ENCODE peak calls at places on chromosome 22, in six cellular contexts. U is GM12891, F is H1, A is GM12878, I is HepG2, G is K562. K is an unnamed sample.

GRCh38 chr22:25898707-25899365 is 156.8 kb downstream of the MYO18B start:
- DNase-seq in F (peak), U (no peak), G (peak), I (peak), A (no peak), K (no peak)

GRCh38 chr22:37180531-37181231 is 7.4 kb downstream of the C1QTNF6 start:
- DNase-seq in A (no peak), G (no peak), U (no peak), I (no peak), F (no peak), K (no peak)

GRCh38 chr22:41925783-41926460 is 684 bp downstream of the TNFRSF13C start:
- DNase-seq in A (no peak), U (no peak), G (peak), F (peak), I (peak), K (no peak)

GRCh38 chr22:44540756-44541670 is 43.0 kb upstream of the RTL6 start:
- DNase-seq in U (no peak), I (no peak), F (no peak), A (no peak), G (no peak), K (no peak)

GRCh38 chr22:25564320-25564978 is at the start of gene GRK3:
- DNase-seq in F (peak), I (no peak), A (no peak), U (peak), G (peak), K (peak)

GRCh38 chr22:49289822-49290221 is 537.9 kb downstream of the BRD1 start:
- DNase-seq in F (no peak), G (no peak), U (no peak), A (no peak), I (no peak), K (no peak)

GRCh38 chr22:25167082-25167481 is 32.6 kb upstream of the CRYBB3 start:
- DNase-seq in F (no peak), A (no peak), U (no peak), I (no peak), G (no peak), K (no peak)

GRCh38 chr22:31286360-31287255 is 5.7 kb downstream of the PIK3IP1 start:
- DNase-seq in I (no peak), U (no peak), G (no peak), F (no peak), A (no peak), K (no peak)

GRCh38 chr22:50677493-50678217 is 5.0 kb downstream of the SHANK3 start:
- DNase-seq in G (no peak), I (no peak), U (peak), F (no peak), A (no peak), K (no peak)

GRCh38 chr22:30926706-30927105 is 41.9 kb downstream of the MORC2 start:
- DNase-seq in U (no peak), G (no peak), F (no peak), I (no peak), A (no peak), K (no peak)

GRCh38 chr22:25651332-25651731 is 86.9 kb downstream of the GRK3 start:
- DNase-seq in A (no peak), I (no peak), F (no peak), G (no peak), U (no peak), K (no peak)

GRCh38 chr22:17243524-17243923 is 24.3 kb upstream of the ADA2 start:
- DNase-seq in F (no peak), G (no peak), U (peak), A (peak), I (no peak), K (peak)

GRCh38 chr22:30325065-30325720 is 1.5 kb downstream of the TBC1D10A start:
- DNase-seq in G (peak), F (no peak), U (no peak), I (no peak), A (no peak), K (no peak)

GRCh38 chr22:40560551-40560950 is 76.0 kb downstream of the MRTFA start:
- DNase-seq in F (no peak), U (no peak), G (peak), I (no peak), A (no peak), K (no peak)

GRCh38 chr22:40289991-40290459 is 56.3 kb upstream of the ADSL start:
- DNase-seq in F (no peak), A (peak), I (no peak), G (no peak), U (no peak), K (peak)

GRCh38 chr22:40687706-40688105 is 8.4 kb downstream of the MCHR1 start:
- DNase-seq in I (no peak), A (no peak), G (no peak), U (no peak), F (no peak), K (no peak)

GRCh38 chr22:17121235-17122195 is at the start of gene TMEM121B:
- DNase-seq in G (peak), A (no peak), U (peak), F (peak), I (no peak), K (no peak)

GRCh38 chr22:22591348-22592299 is 32.6 kb upstream of the PRAME start:
- DNase-seq in F (no peak), A (no peak), G (peak), U (no peak), I (no peak), K (no peak)

GRCh38 chr22:50504245-50505211 is 3.0 kb downstream of the LMF2 start:
- DNase-seq in G (no peak), U (no peak), F (no peak), A (no peak), I (no peak), K (no peak)

GRCh38 chr22:40499187-40499753 is 128.9 kb downstream of the SGSM3 start:
- DNase-seq in U (peak), G (peak), I (peak), F (no peak), A (peak), K (peak)

GRCh38 chr22:17783773-17784480 is 9.7 kb upstream of the BID start:
- DNase-seq in I (no peak), U (no peak), G (no peak), F (no peak), A (no peak), K (no peak)

GRCh38 chr22:25053153-25053805 is 100.8 kb downstream of the KIAA1671 start:
- DNase-seq in A (no peak), I (peak), G (no peak), U (no peak), F (no peak), K (no peak)

GRCh38 chr22:47624277-47625012 is 862.0 kb downstream of the TBC1D22A start:
- DNase-seq in U (no peak), G (no peak), A (no peak), I (no peak), F (peak), K (no peak)

GRCh38 chr22:25478573-25478972 is 85.9 kb upstream of the GRK3 start:
- DNase-seq in U (no peak), G (no peak), A (no peak), F (no peak), I (no peak), K (no peak)

GRCh38 chr22:31630331-31631329 is 31.4 kb downstream of the PISD start:
- DNase-seq in F (peak), G (peak), I (peak), A (no peak), U (peak), K (peak)

GRCh38 chr22:17969732-17970131 is 54.6 kb downstream of the MICAL3 start:
- DNase-seq in I (no peak), F (no peak), U (no peak), A (no peak), G (no peak), K (no peak)

GRCh38 chr22:38176170-38176741 is 5.4 kb downstream of the PLA2G6 start:
- DNase-seq in F (no peak), I (no peak), G (no peak), U (no peak), A (peak), K (peak)

GRCh38 chr22:17086750-17087149 is 1.9 kb downstream of the IL17RA start:
- DNase-seq in F (no peak), I (no peak), U (no peak), A (no peak), G (no peak), K (no peak)

GRCh38 chr22:39219071-39220050 is 25.4 kb downstream of the PDGFB start:
- DNase-seq in A (no peak), I (no peak), G (no peak), U (no peak), F (peak), K (no peak)
- TF ChIP-seq POLR2AphosphoS5 in A (no peak), I (no peak), G (no peak), U (no peak), F (no peak), K (no peak)

GRCh38 chr22:20083157-20083890 is 3.3 kb downstream of the DGCR8 start:
- DNase-seq in U (no peak), A (no peak), G (no peak), I (no peak), F (no peak), K (no peak)

GRCh38 chr22:20080445-20080775 is 369 bp downstream of the DGCR8 start:
- DNase-seq in I (peak), A (no peak), F (peak), G (peak), U (peak), K (peak)

GRCh38 chr22:20080776-20081654 is 974 bp downstream of the DGCR8 start:
- DNase-seq in G (peak), I (peak), A (no peak), F (no peak), U (no peak), K (no peak)

GRCh38 chr22:20076627-20077172 is 3.3 kb upstream of the DGCR8 start:
- DNase-seq in A (no peak), I (no peak), U (no peak), F (no peak), G (peak), K (no peak)

DNA sequence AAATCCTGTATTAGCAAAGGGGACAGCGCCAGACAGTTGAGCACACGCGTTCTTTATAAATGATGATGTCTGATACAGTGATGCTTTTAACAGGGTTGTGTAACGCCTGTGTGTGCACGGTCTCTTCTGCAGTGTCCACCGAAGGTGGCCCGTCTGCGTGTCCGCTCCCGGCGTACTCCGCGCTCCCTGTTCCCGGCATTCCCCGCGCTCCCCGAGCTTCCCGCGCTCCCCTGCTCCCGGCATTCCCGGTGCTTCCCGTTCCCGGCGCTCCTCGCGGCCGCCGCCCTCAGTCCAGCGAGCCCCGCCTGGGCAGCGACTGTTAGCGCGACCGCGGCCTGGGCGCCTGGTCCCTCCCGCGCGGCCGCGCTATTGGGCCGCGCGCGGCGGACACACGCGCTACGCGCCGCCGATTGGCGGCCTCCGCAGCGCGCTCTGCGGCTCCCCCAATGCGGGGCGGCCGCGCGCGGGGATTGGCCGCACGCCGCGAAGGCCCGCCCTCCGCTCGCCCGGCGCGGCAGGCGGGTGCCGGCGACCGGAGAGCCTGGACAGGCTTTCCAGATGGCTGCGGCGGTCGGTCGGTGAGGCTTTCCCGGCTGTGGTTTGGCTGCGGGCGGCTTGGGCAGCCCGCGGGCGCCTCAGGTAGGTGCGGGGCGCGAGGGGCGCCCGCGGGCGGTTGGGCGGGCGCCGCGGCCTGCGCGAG is at the start of gene DGCR8:
- DNase-seq in G (peak), I (peak), A (peak), F (peak), U (peak), K (peak)
- TF ChIP-seq POLR2A in G (no peak), I (peak), A (peak), F (peak), U (no peak), K (peak)

GRCh38 chr22:46052801-46053562 is 76.0 kb upstream of the WNT7B start:
- DNase-seq in G (no peak), F (no peak), I (no peak), U (no peak), A (no peak), K (no peak)
- TF ChIP-seq TAF1 in G (no peak), F (no peak), I (no peak), U (no peak), A (no peak), K (no peak)

DNA sequence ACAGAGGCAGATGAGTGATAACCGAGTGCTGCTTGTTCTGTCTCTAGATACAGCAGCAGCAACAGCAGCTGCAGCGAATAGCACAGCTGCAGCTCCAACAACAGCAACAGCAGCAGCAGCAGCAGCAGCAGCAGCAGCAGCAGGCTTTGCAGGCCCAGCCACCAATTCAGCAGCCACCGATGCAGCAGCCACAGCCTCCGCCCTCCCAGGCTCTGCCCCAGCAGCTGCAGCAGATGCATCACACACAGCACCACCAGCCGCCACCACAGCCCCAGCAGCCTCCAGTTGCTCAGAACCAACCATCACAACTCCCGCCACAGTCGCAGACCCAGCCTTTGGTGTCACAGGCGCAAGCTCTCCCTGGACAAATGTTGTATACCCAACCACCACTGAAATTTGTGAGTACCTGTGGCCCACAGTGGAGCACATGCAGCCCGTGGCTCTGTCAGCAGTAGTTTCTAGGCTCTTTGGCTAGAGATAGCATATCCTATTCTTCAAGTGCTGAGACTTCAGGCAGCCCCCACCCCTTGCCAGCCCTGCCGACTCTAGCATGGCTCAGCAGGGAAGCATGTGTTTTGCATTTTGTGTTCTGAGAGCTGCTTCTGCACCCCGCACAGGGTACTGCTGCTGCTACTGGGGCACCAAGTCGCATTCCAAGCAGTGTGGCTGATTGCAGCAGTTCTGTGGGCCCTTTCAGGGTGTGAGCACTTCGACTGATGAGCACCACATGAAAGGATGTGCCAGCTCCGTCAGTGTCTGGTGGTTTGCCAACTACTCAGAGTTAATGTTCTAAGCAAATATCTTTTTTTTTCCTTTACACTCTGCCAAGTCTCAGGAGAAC is 59.2 kb downstream of the MED15 start:
- DNase-seq in G (no peak), A (no peak), I (no peak), U (no peak), F (no peak), K (no peak)
- TF ChIP-seq POLR2AphosphoS5 in G (no peak), A (no peak), I (no peak), U (no peak), F (no peak), K (no peak)

DNA sequence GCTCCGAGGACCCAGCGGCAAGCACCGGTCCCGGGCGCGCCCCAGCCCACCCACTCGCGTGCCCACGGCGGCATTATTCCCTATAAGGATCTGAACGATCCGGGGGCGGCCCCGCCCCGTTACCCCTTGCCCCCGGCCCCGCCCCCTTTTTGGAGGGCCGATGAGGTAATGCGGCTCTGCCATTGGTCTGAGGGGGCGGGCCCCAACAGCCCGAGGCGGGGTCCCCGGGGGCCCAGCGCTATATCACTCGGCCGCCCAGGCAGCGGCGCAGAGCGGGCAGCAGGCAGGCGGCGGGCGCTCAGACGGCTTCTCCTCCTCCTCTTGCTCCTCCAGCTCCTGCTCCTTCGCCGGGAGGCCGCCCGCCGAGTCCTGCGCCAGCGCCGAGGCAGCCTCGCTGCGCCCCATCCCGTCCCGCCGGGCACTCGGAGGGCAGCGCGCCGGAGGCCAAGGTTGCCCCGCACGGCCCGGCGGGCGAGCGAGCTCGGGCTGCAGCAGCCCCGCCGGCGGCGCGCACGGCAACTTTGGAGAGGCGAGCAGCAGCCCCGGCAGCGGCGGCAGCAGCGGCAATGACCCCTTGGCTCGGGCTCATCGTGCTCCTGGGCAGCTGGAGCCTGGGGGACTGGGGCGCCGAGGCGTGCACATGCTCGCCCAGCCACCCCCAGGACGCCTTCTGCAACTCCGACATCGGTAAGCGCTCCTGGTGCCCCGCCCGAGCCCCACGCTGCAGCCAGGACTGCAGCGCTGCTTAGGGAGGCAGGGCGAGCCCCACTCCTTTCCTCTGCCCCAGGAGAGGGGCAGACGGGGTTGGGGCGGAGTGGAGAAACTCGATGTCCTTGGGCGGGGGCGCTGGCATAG is at the start of gene TIMP3:
- DNase-seq in A (no peak), G (peak), I (no peak), F (peak), U (no peak), K (no peak)
- TF ChIP-seq POLR2A in A (peak), G (no peak), I (peak), F (peak), U (no peak), K (no peak)

K was measured in GM12892.